ENCODE peak calls at places on chromosomes 5 and 9, in five cellular contexts. L, C, R, H and Y are unnamed samples.
A peak's percentile ranks its signal among the peaks of the same experiment; 100 is the strongest.

GRCh38 chr5:113223831-113224604 is 210.8 kb downstream of the TSSK1B start:
- DNase-seq in L (no peak), C (no peak), R (no peak), H (no peak), Y (no peak)

GRCh38 chr9:16526380-16526779 is 344.1 kb downstream of the BNC2 start:
- DNase-seq in L (peak; percentile 84), C (no peak), R (peak; percentile 54), H (no peak), Y (no peak)

GRCh38 chr9:120294003-120294402 is 286.0 kb downstream of the CDK5RAP2 start:
- DNase-seq in L (no peak), C (no peak), R (no peak), H (no peak), Y (no peak)

GRCh38 chr9:35981704-35982103 is 23.8 kb upstream of the OR2S2 start:
- DNase-seq in L (no peak), C (no peak), R (no peak), H (no peak), Y (no peak)

GRCh38 chr5:171615201-171616001 is 170.2 kb upstream of the SMIM23 start:
- DNase-seq in L (no peak), C (no peak), R (peak; percentile 24), H (no peak), Y (no peak)

GRCh38 chr9:7760014-7760415 is 39.6 kb downstream of the DMAC1 start:
- DNase-seq in L (peak; percentile 43), C (peak; percentile 5), R (peak; percentile 24), H (no peak), Y (no peak)

GRCh38 chr9:135126480-135127187 is 39.2 kb downstream of the OLFM1 start:
- DNase-seq in L (no peak), C (no peak), R (peak; percentile 47), H (no peak), Y (no peak)

GRCh38 chr5:121189569-121190305 is 661.9 kb upstream of the FTMT start:
- DNase-seq in L (peak; percentile 34), C (peak; percentile 21), R (peak; percentile 6), H (no peak), Y (no peak)

GRCh38 chr5:170296036-170296934 is 1.3 kb downstream of the LCP2 start:
- DNase-seq in L (no peak), C (no peak), R (no peak), H (no peak), Y (no peak)

GRCh38 chr5:141039517-141039916 is 11.7 kb upstream of the PCDHB1 start:
- DNase-seq in L (no peak), C (peak; percentile 17), R (no peak), H (no peak), Y (no peak)

GRCh38 chr9:68844623-68845612 is 139.9 kb downstream of the PIP5K1B start:
- DNase-seq in L (peak; percentile 39), C (peak; percentile 55), R (peak; percentile 9), H (peak; percentile 17), Y (peak; percentile 75)

GRCh38 chr5:169178754-169179153 is 122.2 kb downstream of the SLIT3 start:
- DNase-seq in L (no peak), C (no peak), R (no peak), H (no peak), Y (no peak)

GRCh38 chr9:110538169-110538568 is 41.4 kb downstream of the SVEP1 start:
- DNase-seq in L (peak; percentile 96), C (no peak), R (peak; percentile 94), H (no peak), Y (no peak)

GRCh38 chr5:9192286-9192685 is 353.6 kb downstream of the SEMA5A start:
- DNase-seq in L (no peak), C (no peak), R (no peak), H (peak; percentile 4), Y (no peak)

GRCh38 chr5:101531031-101531430 is 627.9 kb upstream of the ST8SIA4 start:
- DNase-seq in L (no peak), C (no peak), R (no peak), H (no peak), Y (no peak)

GRCh38 chr5:40679998-40680681 is 425 bp downstream of the PTGER4 start:
- DNase-seq in L (no peak), C (peak; percentile 37), R (no peak), H (no peak), Y (peak; percentile 39)

GRCh38 chr9:69342769-69343168 is 17.8 kb downstream of the ENTREP1 start:
- DNase-seq in L (no peak), C (no peak), R (no peak), H (no peak), Y (no peak)

GRCh38 chr5:97094579-97095317 is 47.7 kb downstream of the LIX1 start:
- DNase-seq in L (no peak), C (no peak), R (no peak), H (no peak), Y (no peak)

GRCh38 chr9:129610473-129611301 is 10.2 kb downstream of the C9orf50 start:
- DNase-seq in L (peak; percentile 65), C (peak; percentile 84), R (peak; percentile 58), H (peak; percentile 51), Y (peak; percentile 75)

GRCh38 chr9:34558911-34559615 is 30.5 kb downstream of the CNTFR start:
- DNase-seq in L (no peak), C (no peak), R (no peak), H (no peak), Y (no peak)

GRCh38 chr5:158992104-158992740 is 107.5 kb downstream of the EBF1 start:
- DNase-seq in L (peak; percentile 49), C (no peak), R (peak; percentile 59), H (no peak), Y (no peak)

GRCh38 chr5:53378590-53379247 is 101.7 kb upstream of the FST start:
- DNase-seq in L (peak; percentile 81), C (no peak), R (peak; percentile 71), H (no peak), Y (no peak)

GRCh38 chr5:163915481-163915961 is 410.1 kb downstream of the MAT2B start:
- DNase-seq in L (no peak), C (no peak), R (no peak), H (no peak), Y (peak; percentile 92)

GRCh38 chr5:9784231-9784630 is 154.1 kb upstream of the TAS2R1 start:
- DNase-seq in L (no peak), C (no peak), R (no peak), H (no peak), Y (no peak)

GRCh38 chr9:128055222-128056040 is 11.7 kb downstream of the NAIF1 start:
- DNase-seq in L (peak; percentile 40), C (peak; percentile 82), R (no peak), H (no peak), Y (no peak)

GRCh38 chr5:166509085-166509484 is 1782.4 kb upstream of the WWC1 start:
- DNase-seq in L (no peak), C (no peak), R (no peak), H (no peak), Y (peak; percentile 17)